ENCODE peak calls at places on chromosomes 4 and X, in nine cellular contexts. T is occipital lobe; K is mesenteric fat pad; L is activated CD4-positive, alpha-beta T cell treated with anti-CD3 and anti-CD28 coated beads, Interleukin-2, amount 10 ng/mL, durations not matched to agents 7 days and 5 days; C is EH; N is sigmoid colon; V is astrocyte of the spinal cord; D is HS-5; S is iris pigment epithelial cell. W is an unnamed sample.

GRCh38 chr4:72744103-72744725 is 175.2 kb upstream of the ADAMTS3 start:
- DNase-seq in T (no peak), K (no peak), L (no peak), C (peak; percentile 2), N (no peak), V (peak; percentile 40), D (no peak), S (no peak), W (peak; percentile 3)

GRCh38 chr4:181647396-181648107 is 595.6 kb upstream of the TENM3 start:
- DNase-seq in T (no peak), K (no peak), L (no peak), C (peak; percentile 58), N (no peak), V (peak; percentile 44), D (no peak), S (peak; percentile 88), W (peak; percentile 35)

GRCh38 chr4:37639551-37640293 is 46.5 kb downstream of the RELL1 start:
- DNase-seq in T (no peak), K (no peak), L (no peak), C (no peak), N (no peak), V (no peak), D (no peak), S (no peak), W (no peak)

GRCh38 chrX:18793601-18794089 is 86.2 kb downstream of the PPEF1 start:
- DNase-seq in T (no peak), K (no peak), L (no peak), C (no peak), N (no peak), V (peak; percentile 1), D (no peak), S (no peak), W (peak; percentile 6)

GRCh38 chr4:46390353-46391058 is 578 bp upstream of the GABRA2 start:
- DNase-seq in T (no peak), K (no peak), L (no peak), C (no peak), N (no peak), V (no peak), D (no peak), S (peak; percentile 6), W (no peak)

GRCh38 chrX:135931644-135932487 is 38.4 kb downstream of the SAGE1 start:
- DNase-seq in T (peak; percentile 0), K (no peak), L (peak; percentile 32), C (peak; percentile 40), N (no peak), V (peak; percentile 16), D (no peak), S (peak; percentile 37), W (peak; percentile 15)

GRCh38 chrX:118594697-118595420 is 99.2 kb downstream of the DOCK11 start:
- DNase-seq in T (no peak), K (no peak), L (no peak), C (peak; percentile 1), N (no peak), V (no peak), D (no peak), S (peak; percentile 73), W (no peak)

GRCh38 chr4:1200425-1201035 is 28.1 kb upstream of the SPON2 start:
- DNase-seq in T (peak; percentile 39), K (no peak), L (no peak), C (peak; percentile 93), N (peak; percentile 96), V (peak; percentile 81), D (peak; percentile 50), S (peak; percentile 94), W (peak; percentile 81)

GRCh38 chrX:2188316-2188715 is 312.5 kb downstream of the DHRSX start:
- DNase-seq in T (no peak), K (peak; percentile 73), L (no peak), C (peak; percentile 37), N (no peak), V (no peak), D (no peak), S (peak; percentile 40), W (peak; percentile 77)